ENCODE peak calls at places on chromosomes 3 and 15, in five cellular contexts. X is brain microvascular endothelial cell; T is IMR-90; O is choroid plexus epithelial cell; D is CD8-positive, alpha-beta T cell. V is an unnamed sample.

GRCh38 chr15:88657326-88658069 is 18.7 kb downstream of the ISG20 start:
- DNase-seq in T (peak), D (no peak), X (no peak), O (peak), V (no peak)

GRCh38 chr3:111737712-111738097 is 121.4 kb upstream of the PHLDB2 start:
- DNase-seq in X (peak), T (peak), O (peak), D (no peak), V (no peak)

GRCh38 chr15:91142097-91142744 is 42.2 kb downstream of the SV2B start:
- DNase-seq in T (no peak), O (peak), D (no peak), X (no peak), V (no peak)

GRCh38 chr15:43899928-43900327 is 73.1 kb downstream of the WDR76 start:
- DNase-seq in T (no peak), D (no peak), O (no peak), X (no peak), V (no peak)

GRCh38 chr15:70238917-70239316 is 141.2 kb upstream of the TLE3 start:
- DNase-seq in X (no peak), D (no peak), O (no peak), T (no peak), V (no peak)

GRCh38 chr3:21163961-21164360 is 587.0 kb downstream of the ZNF385D start:
- DNase-seq in X (no peak), T (no peak), D (no peak), O (no peak), V (no peak)

GRCh38 chr3:183178833-183179549 is 16.5 kb upstream of the LAMP3 start:
- DNase-seq in D (peak), X (peak), O (peak), T (no peak), V (no peak)

GRCh38 chr3:55532806-55533205 is 45.7 kb upstream of the WNT5A start:
- DNase-seq in T (no peak), O (peak), X (no peak), D (no peak), V (no peak)

GRCh38 chr15:37106490-37107001 is 6.2 kb upstream of the MEIS2 start:
- DNase-seq in D (no peak), O (peak), X (no peak), T (peak), V (no peak)

GRCh38 chr3:128424508-128425069 is 42.1 kb downstream of the DNAJB8 start:
- DNase-seq in T (peak), X (no peak), D (no peak), O (no peak), V (no peak)

GRCh38 chr15:87528873-87529272 is 727.7 kb downstream of the NTRK3 start:
- DNase-seq in T (no peak), X (no peak), O (no peak), D (no peak), V (no peak)

GRCh38 chr3:25448750-25449684 is 21.0 kb downstream of the RARB start:
- DNase-seq in X (peak), D (no peak), O (peak), T (peak), V (no peak)

DNA sequence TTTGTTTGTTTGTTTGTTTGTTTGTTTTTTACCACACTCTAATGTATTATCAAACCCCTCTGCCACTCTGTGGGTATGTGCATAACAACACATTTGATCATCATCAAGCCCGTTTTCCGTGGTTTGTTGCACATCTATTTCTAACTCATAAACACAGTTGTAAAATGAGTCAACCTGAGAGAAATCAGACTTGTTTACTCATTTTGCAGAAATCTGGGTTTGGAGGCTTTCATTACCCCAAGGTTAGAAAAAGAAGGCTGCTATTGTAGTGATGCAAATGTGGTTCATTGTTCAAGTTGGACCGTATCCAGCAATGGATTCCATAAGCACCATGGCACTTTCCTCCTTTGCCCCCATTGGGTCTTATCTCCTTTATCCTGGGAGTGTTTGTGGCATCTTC is 353.2 kb upstream of the SOX2 start:
- DNase-seq in T (no peak), D (no peak), X (no peak), O (no peak), V (no peak)
- TF ChIP-seq CTCF in T (no peak), D (no peak), X (no peak), O (no peak), V (no peak)

DNA sequence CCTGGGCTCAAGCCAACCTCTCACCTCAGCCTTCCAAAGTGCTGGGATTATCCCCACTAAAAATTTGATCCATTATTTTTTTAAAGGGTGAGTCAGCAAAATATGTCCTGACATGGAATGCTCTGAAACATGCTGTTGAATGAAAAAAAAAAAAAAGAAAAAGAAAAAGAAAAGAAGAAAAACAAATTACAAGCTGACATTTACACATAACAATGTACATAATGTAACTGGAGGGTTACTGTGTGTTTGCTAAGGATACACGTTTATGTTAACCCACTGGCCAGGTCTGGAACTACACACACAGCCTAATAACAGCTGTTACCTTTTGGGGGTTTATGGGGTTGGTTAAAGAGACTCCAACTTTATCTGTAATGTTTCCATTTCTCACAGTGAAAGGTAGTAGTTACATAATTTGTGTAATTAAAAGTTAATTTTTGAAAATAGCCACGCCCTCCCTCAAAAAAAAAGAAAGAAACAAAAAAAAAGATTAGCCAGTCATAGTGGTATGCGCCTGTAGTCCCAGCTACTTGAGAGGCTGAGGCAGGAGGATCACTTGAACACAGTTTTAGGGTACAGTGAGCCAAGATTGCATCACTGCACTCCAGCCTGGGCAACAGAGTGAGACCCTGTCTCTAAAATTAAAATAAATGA is 3.1 kb upstream of the MESP2 start:
- DNase-seq in X (no peak), T (peak), D (no peak), O (peak), V (no peak)
- TF ChIP-seq CTCF in X (peak), T (no peak), D (no peak), O (peak), V (no peak)

DNA sequence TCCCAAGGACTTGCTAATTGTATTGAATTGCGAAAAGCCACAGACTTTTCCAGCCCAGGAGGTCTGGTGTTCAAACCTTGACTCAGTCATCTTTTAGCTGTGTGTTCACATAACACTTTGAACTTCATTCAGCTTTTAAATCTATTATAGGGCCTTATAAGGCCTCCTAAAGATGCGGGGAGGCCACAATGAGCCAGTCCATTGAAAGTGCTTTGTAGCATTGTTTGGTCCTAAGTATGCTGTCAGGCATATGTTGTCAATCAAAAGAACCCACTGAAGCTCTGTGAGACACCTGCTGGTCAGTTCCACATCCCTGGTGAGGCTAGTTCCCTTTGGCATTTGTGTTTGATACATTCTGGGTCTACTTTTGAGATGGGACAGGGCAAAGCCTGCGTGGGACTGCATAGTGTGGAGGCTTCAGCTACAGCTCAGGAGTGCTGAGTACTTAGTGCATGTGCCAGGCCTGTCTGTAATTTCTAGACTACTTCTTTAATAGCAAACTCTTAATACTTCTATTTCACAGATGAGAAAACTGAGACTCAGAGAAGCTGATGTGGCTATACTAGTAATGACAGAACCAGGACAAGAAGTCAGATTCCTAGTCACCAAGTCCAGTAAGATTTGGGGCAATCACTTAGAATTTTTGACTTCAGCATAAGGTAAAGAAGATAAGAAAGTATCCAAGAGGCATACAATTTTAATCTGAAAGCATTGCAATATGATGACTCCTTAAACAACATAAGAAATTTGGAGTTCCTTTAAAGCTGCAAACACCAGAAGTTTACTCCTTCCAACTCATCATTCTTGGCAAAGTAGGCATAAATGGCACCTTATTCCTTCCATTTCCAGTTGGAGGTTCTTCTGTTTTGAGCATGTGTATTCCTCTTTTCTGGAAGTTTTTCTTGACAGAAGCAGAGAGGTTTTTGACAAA is 213.0 kb downstream of the PDCD6IP start:
- DNase-seq in O (peak), X (peak), T (peak), D (no peak), V (no peak)
- TF ChIP-seq CTCF in O (peak), X (peak), T (peak), D (no peak), V (no peak)

GRCh38 chr15:85414495-85414894 is 34.1 kb downstream of the AKAP13 start:
- DNase-seq in T (peak), O (peak), X (no peak), D (no peak), V (no peak)
- TF ChIP-seq CTCF in T (peak), O (peak), X (no peak), D (peak), V (peak)

GRCh38 chr3:58215317-58216025 is 4.7 kb upstream of the DNASE1L3 start:
- DNase-seq in X (no peak), T (no peak), D (no peak), O (no peak), V (no peak)

GRCh38 chr3:58216496-58217197 is 5.9 kb upstream of the DNASE1L3 start:
- DNase-seq in O (no peak), D (no peak), X (no peak), T (no peak), V (no peak)

GRCh38 chr3:58217209-58217811 is 6.5 kb upstream of the DNASE1L3 start:
- DNase-seq in X (peak), O (peak), T (peak), D (peak), V (peak)

GRCh38 chr3:58210761-58211477 is at the start of gene DNASE1L3:
- DNase-seq in T (no peak), X (no peak), O (peak), D (no peak), V (no peak)

GRCh38 chr3:58214484-58215316 is 3.9 kb upstream of the DNASE1L3 start:
- DNase-seq in O (peak), T (peak), X (peak), D (no peak), V (no peak)
- TF ChIP-seq CTCF in O (no peak), T (no peak), X (no peak), D (no peak), V (no peak)

DNA sequence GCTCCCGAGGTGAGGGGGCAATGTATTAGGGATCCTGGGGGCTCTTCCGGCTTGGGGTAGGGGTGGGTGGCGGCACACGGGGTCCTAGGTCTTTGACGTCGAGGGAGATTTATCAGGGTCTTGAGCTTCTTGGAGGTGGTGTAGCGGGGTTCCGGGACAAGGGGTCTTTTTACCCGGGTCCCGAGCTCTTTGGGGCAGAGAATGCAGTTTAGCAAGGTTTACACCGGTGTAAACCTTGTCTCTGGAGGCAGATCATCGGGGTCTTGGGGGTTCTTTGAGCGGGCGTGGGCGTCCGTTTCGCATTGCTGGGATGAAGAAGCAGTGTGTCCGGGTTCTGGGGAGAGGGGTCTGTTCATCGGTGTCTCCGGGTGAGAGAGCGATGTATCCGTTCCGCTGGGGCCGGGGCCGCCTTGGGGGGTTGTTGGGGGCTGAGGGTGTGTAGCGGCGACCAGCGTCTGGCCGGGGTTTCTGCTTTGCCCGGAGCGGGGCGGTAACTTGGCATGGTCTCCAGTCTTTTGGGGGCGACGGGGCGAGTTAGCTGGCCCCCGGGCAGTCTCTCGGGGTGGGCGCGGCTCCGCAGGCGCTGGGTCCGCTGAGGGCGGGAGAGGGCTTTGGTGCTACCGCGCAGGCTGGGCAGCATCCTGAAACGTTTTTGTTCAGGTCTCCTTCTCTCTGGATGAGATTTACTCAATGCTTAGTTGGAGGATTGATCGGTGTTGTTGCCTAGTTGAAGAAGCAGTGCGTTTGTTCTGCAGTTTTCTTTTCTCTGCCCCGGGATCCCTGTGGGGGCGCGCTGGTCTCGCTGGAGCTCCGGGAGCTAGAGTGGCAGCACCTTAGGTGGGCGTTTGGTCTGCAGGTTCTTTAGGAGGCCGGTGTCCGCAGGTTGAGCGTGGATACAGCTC is 792 bp downstream of the GLCE start:
- DNase-seq in O (peak), T (peak), D (peak), X (no peak), V (peak)
- TF ChIP-seq CTCF in O (peak), T (peak), D (no peak), X (peak), V (no peak)

GRCh38 chr3:145915787-145916186 is 245.2 kb downstream of the PLOD2 start:
- DNase-seq in O (no peak), T (no peak), X (no peak), D (no peak), V (no peak)
- TF ChIP-seq CTCF in O (peak), T (no peak), X (no peak), D (no peak), V (no peak)

V was measured in natural killer cell.